ENCODE peak calls at places on chromosomes 11 and 22, in nine cellular contexts. T is T-helper 1 cell, E is epithelial cell of esophagus, A is skeletal muscle cell, L is A549, O is caudate nucleus, R is amygdala, P is T-helper 2 cell, B is AG08395. V is an unnamed sample.

GRCh38 chr22:29344137-29344536 is 28.6 kb upstream of the RASL10A start:
- DNase-seq in T (no peak), E (peak; percentile 95), A (peak; percentile 62), L (peak; percentile 28), O (no peak), R (peak; percentile 25), P (no peak), B (peak; percentile 96), V (peak; percentile 79)

GRCh38 chr11:58632510-58632909 is 10.0 kb downstream of the CNTF start:
- DNase-seq in T (no peak), E (no peak), A (no peak), L (no peak), O (no peak), R (no peak), P (no peak), B (no peak), V (no peak)

GRCh38 chr11:57094206-57094940 is 87.4 kb upstream of the LRRC55 start:
- DNase-seq in T (no peak), E (peak; percentile 62), A (no peak), L (peak; percentile 23), O (no peak), R (no peak), P (no peak), B (peak; percentile 11), V (no peak)

GRCh38 chr11:21250196-21250595 is 580.8 kb downstream of the NELL1 start:
- DNase-seq in T (no peak), E (no peak), A (no peak), L (no peak), O (no peak), R (no peak), P (no peak), B (no peak), V (no peak)

GRCh38 chr11:116707250-116707649 is 65.5 kb downstream of the BUD13 start:
- DNase-seq in T (no peak), E (peak; percentile 70), A (no peak), L (no peak), O (no peak), R (no peak), P (no peak), B (no peak), V (no peak)

GRCh38 chr22:37231406-37232139 is 12.5 kb downstream of the RAC2 start:
- DNase-seq in T (no peak), E (no peak), A (no peak), L (no peak), O (no peak), R (no peak), P (no peak), B (no peak), V (no peak)

GRCh38 chr11:106875013-106875412 is 143.3 kb downstream of the GUCY1A2 start:
- DNase-seq in T (no peak), E (peak; percentile 4), A (no peak), L (no peak), O (no peak), R (no peak), P (no peak), B (no peak), V (no peak)

GRCh38 chr22:19718255-19719054 is 4.2 kb downstream of the SEPTIN5 start:
- DNase-seq in T (no peak), E (no peak), A (no peak), L (no peak), O (no peak), R (no peak), P (no peak), B (no peak), V (peak; percentile 79)

GRCh38 chr11:77124488-77124887 is 3.6 kb upstream of the MYO7A start:
- DNase-seq in T (no peak), E (no peak), A (no peak), L (no peak), O (no peak), R (no peak), P (no peak), B (no peak), V (no peak)

GRCh38 chr22:40400173-40400572 is 29.8 kb downstream of the SGSM3 start:
- DNase-seq in T (peak; percentile 41), E (no peak), A (no peak), L (no peak), O (no peak), R (no peak), P (no peak), B (no peak), V (no peak)

GRCh38 chr11:128400382-128401203 is 186.8 kb downstream of the ETS1 start:
- DNase-seq in T (no peak), E (no peak), A (peak; percentile 58), L (no peak), O (no peak), R (no peak), P (no peak), B (peak; percentile 61), V (no peak)

GRCh38 chr11:1310772-1311468 is 1.5 kb upstream of the TOLLIP start:
- DNase-seq in T (peak; percentile 44), E (no peak), A (no peak), L (no peak), O (no peak), R (no peak), P (no peak), B (no peak), V (no peak)

GRCh38 chr22:23878219-23878618 is 16.0 kb upstream of the MIF start:
- DNase-seq in T (no peak), E (no peak), A (no peak), L (no peak), O (no peak), R (no peak), P (no peak), B (no peak), V (no peak)

V was measured in 8988T.